ENCODE peak calls at places on chromosomes 12 and 14, in ten cellular contexts. L is progenitor cell of endocrine pancreas; O is A549; E is HS-5; H is cortex of kidney; X is G401; P is stimulated activated CD8-positive, alpha-beta memory T cell treated with anti-CD3 and anti-CD28 coated beads, Interleukin-12 subunit alpha, Interleukin-12 subunit beta, amount 100 ng/mL, for 4 hours; M is activated B cell treated with CpG ODN at 0.5 μM for 24 hours; Q is GM23248; Z is Ammon's horn. R is an unnamed sample.

GRCh38 chr12:68102731-68103130 is 56.8 kb downstream of the IFNG start:
- DNase-seq in L (no peak), O (no peak), E (no peak), H (no peak), X (no peak), P (no peak), M (no peak), Q (no peak), Z (no peak), R (no peak)

GRCh38 chr12:132046561-132046960 is 96.8 kb downstream of the EP400 start:
- DNase-seq in L (no peak), O (no peak), E (peak), H (no peak), X (no peak), P (no peak), M (no peak), Q (peak), Z (no peak), R (no peak)

GRCh38 chr14:35117112-35117511 is 4.7 kb downstream of the PPP2R3C start:
- DNase-seq in L (no peak), O (no peak), E (no peak), H (no peak), X (no peak), P (no peak), M (no peak), Q (no peak), Z (no peak), R (no peak)

GRCh38 chr12:32208355-32208754 is 101.7 kb downstream of the BICD1 start:
- DNase-seq in L (no peak), O (no peak), E (no peak), H (no peak), X (no peak), P (no peak), M (no peak), Q (no peak), Z (no peak), R (no peak)

GRCh38 chr12:107251288-107251687 is 157.9 kb upstream of the CRY1 start:
- DNase-seq in L (no peak), O (no peak), E (no peak), H (no peak), X (no peak), P (no peak), M (no peak), Q (no peak), Z (no peak), R (no peak)

GRCh38 chr12:52890417-52890816 is 14.5 kb downstream of the KRT8 start:
- DNase-seq in L (no peak), O (peak), E (no peak), H (no peak), X (no peak), P (no peak), M (no peak), Q (no peak), Z (no peak), R (no peak)

GRCh38 chr12:53483979-53484377 is 15.3 kb downstream of the MAP3K12 start:
- DNase-seq in L (no peak), O (no peak), E (no peak), H (no peak), X (no peak), P (no peak), M (no peak), Q (no peak), Z (no peak), R (no peak)

GRCh38 chr12:77599782-77600491 is 230.8 kb upstream of the NAV3 start:
- DNase-seq in L (no peak), O (no peak), E (no peak), H (no peak), X (no peak), P (no peak), M (no peak), Q (no peak), Z (no peak), R (no peak)

GRCh38 chr12:77814361-77814760 is 16.3 kb upstream of the NAV3 start:
- DNase-seq in L (no peak), O (no peak), E (no peak), H (no peak), X (no peak), P (no peak), M (no peak), Q (no peak), Z (no peak), R (no peak)

GRCh38 chr12:54420766-54421144 is 1.7 kb upstream of the ITGA5 start:
- DNase-seq in L (no peak), O (no peak), E (no peak), H (no peak), X (no peak), P (no peak), M (no peak), Q (peak), Z (no peak), R (no peak)

GRCh38 chr12:127712561-127712960 is 554.4 kb upstream of the TMEM132C start:
- DNase-seq in L (no peak), O (no peak), E (no peak), H (no peak), X (peak), P (no peak), M (no peak), Q (no peak), Z (no peak), R (no peak)

GRCh38 chr14:39266589-39266870 is 32.8 kb downstream of the MIA2 start:
- DNase-seq in L (peak), O (peak), E (no peak), H (no peak), X (no peak), P (no peak), M (no peak), Q (peak), Z (peak), R (peak)

GRCh38 chr12:78290606-78291345 is 460.1 kb downstream of the NAV3 start:
- DNase-seq in L (no peak), O (peak), E (peak), H (no peak), X (no peak), P (no peak), M (no peak), Q (peak), Z (no peak), R (no peak)

GRCh38 chr14:91140672-91141071 is 26.8 kb downstream of the DGLUCY start:
- DNase-seq in L (no peak), O (peak), E (no peak), H (no peak), X (no peak), P (no peak), M (no peak), Q (peak), Z (peak), R (no peak)

GRCh38 chr14:21694425-21694824 is 20.8 kb upstream of the OR4E1 start:
- DNase-seq in L (no peak), O (no peak), E (no peak), H (no peak), X (no peak), P (no peak), M (no peak), Q (no peak), Z (no peak), R (no peak)

GRCh38 chr12:122395319-122395718 is 27.1 kb downstream of the CLIP1 start:
- DNase-seq in L (no peak), O (peak), E (peak), H (no peak), X (no peak), P (no peak), M (no peak), Q (peak), Z (no peak), R (no peak)